ENCODE peak calls at places on chromosomes 1 and 21, in four cellular contexts. H, Z, D and M are unnamed samples.

GRCh38 chr1:186511761-186512637 is 51.1 kb upstream of the PDC start:
- DNase-seq in H (peak), Z (no peak), D (no peak), M (no peak)

GRCh38 chr1:222994506-222995229 is 148.4 kb downstream of the TLR5 start:
- DNase-seq in H (no peak), Z (no peak), D (no peak), M (no peak)

GRCh38 chr1:75529488-75529887 is 81.4 kb downstream of the SLC44A5 start:
- DNase-seq in H (no peak), Z (peak), D (no peak), M (no peak)

GRCh38 chr1:206144605-206145004 is 27.4 kb upstream of the AVPR1B start:
- DNase-seq in H (no peak), Z (no peak), D (no peak), M (no peak)

GRCh38 chr1:95309031-95309459 is 75.0 kb downstream of the RWDD3 start:
- DNase-seq in H (no peak), Z (peak), D (no peak), M (peak)

GRCh38 chr1:223811634-223812101 is 34.1 kb downstream of the TP53BP2 start:
- DNase-seq in H (no peak), Z (no peak), D (no peak), M (no peak)

GRCh38 chr1:184244962-184245361 is 141.9 kb upstream of the C1orf21 start:
- DNase-seq in H (no peak), Z (no peak), D (no peak), M (no peak)

GRCh38 chr21:42654179-42654912 is 925 bp downstream of the PDE9A start:
- DNase-seq in H (peak), Z (no peak), D (no peak), M (no peak)

GRCh38 chr1:217393901-217394300 is 237.0 kb downstream of the GPATCH2 start:
- DNase-seq in H (no peak), Z (no peak), D (no peak), M (no peak)

GRCh38 chr1:9269721-9270120 is 23.0 kb upstream of the SPSB1 start:
- DNase-seq in H (no peak), Z (no peak), D (no peak), M (no peak)

GRCh38 chr21:41845310-41846032 is 33.7 kb downstream of the PRDM15 start:
- DNase-seq in H (no peak), Z (no peak), D (no peak), M (no peak)

GRCh38 chr1:97314685-97315084 is 593.1 kb downstream of the PTBP2 start:
- DNase-seq in H (no peak), Z (no peak), D (no peak), M (no peak)

GRCh38 chr1:237841485-237841884 is 49.2 kb downstream of the ZP4 start:
- DNase-seq in H (no peak), Z (no peak), D (no peak), M (no peak)

GRCh38 chr1:93081716-93082115 is 2.6 kb downstream of the MTF2 start:
- DNase-seq in H (no peak), Z (no peak), D (no peak), M (no peak)

GRCh38 chr1:178371236-178371635 is 125.5 kb downstream of the CLEC20A start:
- DNase-seq in H (no peak), Z (no peak), D (no peak), M (no peak)

GRCh38 chr1:238336531-238336930 is 445.8 kb upstream of the ZP4 start:
- DNase-seq in H (no peak), Z (no peak), D (no peak), M (no peak)

GRCh38 chr1:30147188-30147587 is 576.2 kb downstream of the MATN1 start:
- DNase-seq in H (no peak), Z (no peak), D (no peak), M (no peak)

GRCh38 chr21:38478782-38479181 is 19.5 kb downstream of the ERG start:
- DNase-seq in H (no peak), Z (no peak), D (peak), M (no peak)

GRCh38 chr1:110631836-110632620 is 25.9 kb upstream of the KCNA2 start:
- DNase-seq in H (no peak), Z (no peak), D (no peak), M (no peak)

GRCh38 chr1:75134939-75135828 is 996 bp downstream of the LHX8 start:
- DNase-seq in H (no peak), Z (no peak), D (no peak), M (no peak)